ENCODE peak calls at places on chromosomes 2 and 18, in ten cellular contexts. One of them, this sample, is unnamed.

GRCh38 chr2:122471779-122472178 is 716.3 kb downstream of the TSN start:
- DNase-seq in H7: no peak
- DNase-seq in CD4-positive, CD25-positive, alpha-beta regulatory T cell: no peak
- DNase-seq in cardiac muscle cell: no peak
- DNase-seq in OCI-LY7: no peak
- DNase-seq in GM06990: no peak
- DNase-seq in bronchial epithelial cell: no peak
- DNase-seq in heart right ventricle: no peak
- DNase-seq in astrocyte of the spinal cord: no peak
- DNase-seq in ovary: no peak
- DNase-seq in this sample: no peak

GRCh38 chr18:44592639-44593038 is 88.0 kb upstream of the SETBP1 start:
- DNase-seq in H7: no peak
- DNase-seq in CD4-positive, CD25-positive, alpha-beta regulatory T cell: no peak
- DNase-seq in cardiac muscle cell: peak
- DNase-seq in OCI-LY7: no peak
- DNase-seq in GM06990: no peak
- DNase-seq in bronchial epithelial cell: no peak
- DNase-seq in heart right ventricle: peak
- DNase-seq in astrocyte of the spinal cord: peak
- DNase-seq in ovary: no peak
- DNase-seq in this sample: no peak

GRCh38 chr2:60957643-60958042 is 59.9 kb upstream of the PEX13 start:
- DNase-seq in H7: no peak
- DNase-seq in CD4-positive, CD25-positive, alpha-beta regulatory T cell: no peak
- DNase-seq in cardiac muscle cell: no peak
- DNase-seq in OCI-LY7: no peak
- DNase-seq in GM06990: no peak
- DNase-seq in bronchial epithelial cell: peak
- DNase-seq in heart right ventricle: no peak
- DNase-seq in astrocyte of the spinal cord: no peak
- DNase-seq in ovary: no peak
- DNase-seq in this sample: no peak

GRCh38 chr2:64288321-64288931 is 144.2 kb upstream of the PELI1 start:
- DNase-seq in H7: no peak
- DNase-seq in CD4-positive, CD25-positive, alpha-beta regulatory T cell: no peak
- DNase-seq in cardiac muscle cell: peak
- DNase-seq in OCI-LY7: no peak
- DNase-seq in GM06990: no peak
- DNase-seq in bronchial epithelial cell: no peak
- DNase-seq in heart right ventricle: peak
- DNase-seq in astrocyte of the spinal cord: peak
- DNase-seq in ovary: no peak
- DNase-seq in this sample: no peak

GRCh38 chr2:26940001-26940400 is 30.4 kb upstream of the MAPRE3 start:
- DNase-seq in H7: peak
- DNase-seq in CD4-positive, CD25-positive, alpha-beta regulatory T cell: no peak
- DNase-seq in cardiac muscle cell: no peak
- DNase-seq in OCI-LY7: no peak
- DNase-seq in GM06990: no peak
- DNase-seq in bronchial epithelial cell: no peak
- DNase-seq in heart right ventricle: no peak
- DNase-seq in astrocyte of the spinal cord: no peak
- DNase-seq in ovary: no peak
- DNase-seq in this sample: no peak

GRCh38 chr2:71326968-71327367 is 4.6 kb upstream of the ZNF638 start:
- DNase-seq in H7: no peak
- DNase-seq in CD4-positive, CD25-positive, alpha-beta regulatory T cell: no peak
- DNase-seq in cardiac muscle cell: no peak
- DNase-seq in OCI-LY7: no peak
- DNase-seq in GM06990: no peak
- DNase-seq in bronchial epithelial cell: no peak
- DNase-seq in heart right ventricle: no peak
- DNase-seq in astrocyte of the spinal cord: no peak
- DNase-seq in ovary: no peak
- DNase-seq in this sample: no peak

GRCh38 chr2:239886781-239887180 is 138.4 kb downstream of the NDUFA10 start:
- DNase-seq in H7: no peak
- DNase-seq in CD4-positive, CD25-positive, alpha-beta regulatory T cell: no peak
- DNase-seq in cardiac muscle cell: no peak
- DNase-seq in OCI-LY7: no peak
- DNase-seq in GM06990: no peak
- DNase-seq in bronchial epithelial cell: no peak
- DNase-seq in heart right ventricle: no peak
- DNase-seq in astrocyte of the spinal cord: no peak
- DNase-seq in ovary: no peak
- DNase-seq in this sample: no peak

GRCh38 chr2:127048969-127049897 is 57.7 kb downstream of the BIN1 start:
- DNase-seq in H7: peak
- DNase-seq in CD4-positive, CD25-positive, alpha-beta regulatory T cell: no peak
- DNase-seq in cardiac muscle cell: no peak
- DNase-seq in OCI-LY7: no peak
- DNase-seq in GM06990: no peak
- DNase-seq in bronchial epithelial cell: no peak
- DNase-seq in heart right ventricle: no peak
- DNase-seq in astrocyte of the spinal cord: no peak
- DNase-seq in ovary: peak
- DNase-seq in this sample: no peak

GRCh38 chr18:38796762-38797161 is 1231.2 kb upstream of the CELF4 start:
- DNase-seq in H7: no peak
- DNase-seq in CD4-positive, CD25-positive, alpha-beta regulatory T cell: no peak
- DNase-seq in cardiac muscle cell: no peak
- DNase-seq in OCI-LY7: no peak
- DNase-seq in GM06990: no peak
- DNase-seq in bronchial epithelial cell: no peak
- DNase-seq in heart right ventricle: no peak
- DNase-seq in astrocyte of the spinal cord: no peak
- DNase-seq in ovary: no peak
- DNase-seq in this sample: no peak

GRCh38 chr2:6081542-6081872 is 389.3 kb downstream of the SOX11 start:
- DNase-seq in H7: no peak
- DNase-seq in CD4-positive, CD25-positive, alpha-beta regulatory T cell: no peak
- DNase-seq in cardiac muscle cell: no peak
- DNase-seq in OCI-LY7: no peak
- DNase-seq in GM06990: no peak
- DNase-seq in bronchial epithelial cell: no peak
- DNase-seq in heart right ventricle: no peak
- DNase-seq in astrocyte of the spinal cord: peak
- DNase-seq in ovary: no peak
- DNase-seq in this sample: no peak

GRCh38 chr2:6082619-6083018 is 390.4 kb downstream of the SOX11 start:
- DNase-seq in H7: no peak
- DNase-seq in CD4-positive, CD25-positive, alpha-beta regulatory T cell: no peak
- DNase-seq in cardiac muscle cell: no peak
- DNase-seq in OCI-LY7: no peak
- DNase-seq in GM06990: no peak
- DNase-seq in bronchial epithelial cell: no peak
- DNase-seq in heart right ventricle: no peak
- DNase-seq in astrocyte of the spinal cord: no peak
- DNase-seq in ovary: no peak
- DNase-seq in this sample: no peak

GRCh38 chr2:6081955-6082354 is 389.8 kb downstream of the SOX11 start:
- DNase-seq in H7: no peak
- DNase-seq in CD4-positive, CD25-positive, alpha-beta regulatory T cell: no peak
- DNase-seq in cardiac muscle cell: no peak
- DNase-seq in OCI-LY7: no peak
- DNase-seq in GM06990: no peak
- DNase-seq in bronchial epithelial cell: no peak
- DNase-seq in heart right ventricle: no peak
- DNase-seq in astrocyte of the spinal cord: no peak
- DNase-seq in ovary: no peak
- DNase-seq in this sample: no peak

GRCh38 chr2:6079405-6079804 is 387.2 kb downstream of the SOX11 start:
- DNase-seq in H7: no peak
- DNase-seq in CD4-positive, CD25-positive, alpha-beta regulatory T cell: no peak
- DNase-seq in cardiac muscle cell: no peak
- DNase-seq in OCI-LY7: no peak
- DNase-seq in GM06990: no peak
- DNase-seq in bronchial epithelial cell: no peak
- DNase-seq in heart right ventricle: no peak
- DNase-seq in astrocyte of the spinal cord: no peak
- DNase-seq in ovary: no peak
- DNase-seq in this sample: no peak

DNA sequence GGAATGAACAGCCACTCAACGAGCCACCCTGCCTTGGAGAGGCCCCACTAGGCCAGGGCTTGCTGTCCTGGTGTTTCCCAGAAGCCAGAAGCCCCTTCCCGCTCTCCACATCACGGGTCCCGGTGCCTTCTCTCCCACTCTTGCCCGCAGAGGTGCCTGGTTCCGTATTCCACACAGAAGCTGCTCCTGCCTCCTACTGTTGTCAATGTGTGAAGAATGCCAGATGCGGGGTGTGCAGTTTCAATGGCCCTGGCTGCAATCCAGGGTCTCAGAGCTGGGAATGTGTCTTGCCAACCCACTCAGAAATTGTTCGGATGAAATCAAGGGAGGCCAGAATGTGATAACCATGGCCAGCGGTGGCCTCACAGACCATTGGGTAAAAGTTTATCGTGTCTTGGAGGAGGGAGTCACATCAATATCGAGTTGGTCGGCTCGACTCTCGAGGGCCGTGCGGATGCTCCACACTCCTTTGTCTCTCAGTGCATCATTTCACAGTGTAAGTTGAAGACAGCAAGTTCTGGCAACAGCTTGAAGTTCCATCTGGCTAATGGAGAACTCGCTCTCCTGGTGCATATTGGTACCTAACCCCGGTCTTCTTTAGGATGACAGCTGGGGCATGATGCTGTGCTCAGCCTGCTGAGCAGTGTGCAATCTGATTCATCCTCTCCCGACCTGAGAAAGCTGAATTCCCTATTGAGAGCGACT is 388.8 kb downstream of the SOX11 start:
- DNase-seq in H7: no peak
- DNase-seq in CD4-positive, CD25-positive, alpha-beta regulatory T cell: no peak
- DNase-seq in cardiac muscle cell: no peak
- DNase-seq in OCI-LY7: no peak
- DNase-seq in GM06990: no peak
- DNase-seq in bronchial epithelial cell: no peak
- DNase-seq in heart right ventricle: no peak
- DNase-seq in astrocyte of the spinal cord: no peak
- DNase-seq in ovary: no peak
- DNase-seq in this sample: no peak
- H3K4me3 ChIP-seq in H7: no peak
- H3K4me3 ChIP-seq in CD4-positive, CD25-positive, alpha-beta regulatory T cell: no peak
- H3K4me3 ChIP-seq in cardiac muscle cell: no peak
- H3K4me3 ChIP-seq in OCI-LY7: no peak
- H3K4me3 ChIP-seq in GM06990: no peak
- H3K4me3 ChIP-seq in bronchial epithelial cell: no peak
- H3K4me3 ChIP-seq in heart right ventricle: no peak
- H3K4me3 ChIP-seq in astrocyte of the spinal cord: peak
- H3K4me3 ChIP-seq in ovary: no peak
- H3K4me3 ChIP-seq in this sample: no peak

DNA sequence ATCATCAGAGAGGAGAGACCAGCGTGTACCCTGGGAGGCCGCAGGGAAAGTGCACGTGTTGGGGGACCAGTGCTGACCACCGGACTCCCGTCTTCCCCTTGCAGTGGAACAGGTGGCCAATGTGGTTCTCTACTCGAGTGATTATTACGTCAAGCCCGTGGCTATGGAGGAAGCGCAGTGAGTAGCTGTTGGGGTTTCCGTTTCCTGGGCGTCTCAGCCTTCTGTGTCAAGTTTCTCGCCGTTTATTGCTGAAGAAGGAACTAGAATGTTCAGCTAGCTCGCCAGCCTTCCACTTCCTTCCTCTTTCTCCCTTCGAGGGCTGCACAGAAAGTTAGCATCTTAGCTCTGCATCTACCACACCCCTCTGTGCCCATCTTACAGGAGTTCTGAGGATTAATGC is 22.8 kb upstream of the DGKD start:
- DNase-seq in H7: no peak
- DNase-seq in CD4-positive, CD25-positive, alpha-beta regulatory T cell: peak
- DNase-seq in cardiac muscle cell: no peak
- DNase-seq in OCI-LY7: peak
- DNase-seq in GM06990: peak
- DNase-seq in bronchial epithelial cell: no peak
- DNase-seq in heart right ventricle: peak
- DNase-seq in astrocyte of the spinal cord: no peak
- DNase-seq in ovary: no peak
- DNase-seq in this sample: no peak
- H3K4me3 ChIP-seq in H7: no peak
- H3K4me3 ChIP-seq in CD4-positive, CD25-positive, alpha-beta regulatory T cell: peak
- H3K4me3 ChIP-seq in cardiac muscle cell: no peak
- H3K4me3 ChIP-seq in OCI-LY7: peak
- H3K4me3 ChIP-seq in GM06990: no peak
- H3K4me3 ChIP-seq in bronchial epithelial cell: no peak
- H3K4me3 ChIP-seq in heart right ventricle: no peak
- H3K4me3 ChIP-seq in astrocyte of the spinal cord: no peak
- H3K4me3 ChIP-seq in ovary: no peak
- H3K4me3 ChIP-seq in this sample: no peak

DNA sequence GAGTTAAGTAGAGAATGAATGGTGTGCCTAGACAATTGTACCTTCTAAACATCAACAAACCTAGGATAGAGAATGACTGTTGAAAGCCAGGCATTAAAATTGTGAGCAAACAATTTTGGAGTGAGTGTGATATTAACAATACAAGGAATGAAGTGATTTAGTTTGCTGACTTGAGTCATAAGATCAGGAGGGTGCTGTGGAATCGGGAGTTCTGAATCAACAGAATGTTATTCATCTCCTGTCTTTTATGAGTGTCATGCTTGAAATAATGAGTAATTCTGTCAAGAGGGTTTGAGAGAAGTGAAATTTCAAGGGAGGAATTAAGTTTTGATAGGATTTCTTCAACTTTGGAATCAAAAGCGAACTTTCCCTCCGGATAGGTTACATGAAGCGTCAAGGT is 214.4 kb upstream of the DSEL start:
- DNase-seq in H7: no peak
- DNase-seq in CD4-positive, CD25-positive, alpha-beta regulatory T cell: no peak
- DNase-seq in cardiac muscle cell: peak
- DNase-seq in OCI-LY7: no peak
- DNase-seq in GM06990: no peak
- DNase-seq in bronchial epithelial cell: peak
- DNase-seq in heart right ventricle: no peak
- DNase-seq in astrocyte of the spinal cord: peak
- DNase-seq in ovary: no peak
- DNase-seq in this sample: peak
- H3K4me3 ChIP-seq in H7: no peak
- H3K4me3 ChIP-seq in CD4-positive, CD25-positive, alpha-beta regulatory T cell: no peak
- H3K4me3 ChIP-seq in cardiac muscle cell: no peak
- H3K4me3 ChIP-seq in OCI-LY7: no peak
- H3K4me3 ChIP-seq in GM06990: no peak
- H3K4me3 ChIP-seq in bronchial epithelial cell: no peak
- H3K4me3 ChIP-seq in heart right ventricle: no peak
- H3K4me3 ChIP-seq in astrocyte of the spinal cord: no peak
- H3K4me3 ChIP-seq in ovary: no peak
- H3K4me3 ChIP-seq in this sample: no peak

GRCh38 chr2:33678447-33678846 is 79.3 kb upstream of the FAM98A start:
- DNase-seq in H7: peak
- DNase-seq in CD4-positive, CD25-positive, alpha-beta regulatory T cell: no peak
- DNase-seq in cardiac muscle cell: no peak
- DNase-seq in OCI-LY7: no peak
- DNase-seq in GM06990: no peak
- DNase-seq in bronchial epithelial cell: no peak
- DNase-seq in heart right ventricle: no peak
- DNase-seq in astrocyte of the spinal cord: no peak
- DNase-seq in ovary: no peak
- DNase-seq in this sample: no peak

GRCh38 chr2:33680906-33681305 is 81.8 kb upstream of the FAM98A start:
- DNase-seq in H7: no peak
- DNase-seq in CD4-positive, CD25-positive, alpha-beta regulatory T cell: no peak
- DNase-seq in cardiac muscle cell: no peak
- DNase-seq in OCI-LY7: no peak
- DNase-seq in GM06990: no peak
- DNase-seq in bronchial epithelial cell: no peak
- DNase-seq in heart right ventricle: no peak
- DNase-seq in astrocyte of the spinal cord: no peak
- DNase-seq in ovary: no peak
- DNase-seq in this sample: no peak

GRCh38 chr2:33681333-33681732 is 82.2 kb upstream of the FAM98A start:
- DNase-seq in H7: no peak
- DNase-seq in CD4-positive, CD25-positive, alpha-beta regulatory T cell: no peak
- DNase-seq in cardiac muscle cell: no peak
- DNase-seq in OCI-LY7: no peak
- DNase-seq in GM06990: no peak
- DNase-seq in bronchial epithelial cell: peak
- DNase-seq in heart right ventricle: no peak
- DNase-seq in astrocyte of the spinal cord: peak
- DNase-seq in ovary: no peak
- DNase-seq in this sample: no peak
- H3K4me3 ChIP-seq in H7: no peak
- H3K4me3 ChIP-seq in CD4-positive, CD25-positive, alpha-beta regulatory T cell: no peak
- H3K4me3 ChIP-seq in cardiac muscle cell: no peak
- H3K4me3 ChIP-seq in OCI-LY7: no peak
- H3K4me3 ChIP-seq in GM06990: no peak
- H3K4me3 ChIP-seq in bronchial epithelial cell: no peak
- H3K4me3 ChIP-seq in heart right ventricle: no peak
- H3K4me3 ChIP-seq in astrocyte of the spinal cord: no peak
- H3K4me3 ChIP-seq in ovary: no peak
- H3K4me3 ChIP-seq in this sample: no peak

This sample was measured in retinal pigment epithelial cell.